ENCODE peak calls at places on chromosomes 16 and 17, in seven cellular contexts. One of them, this sample, is unnamed.

GRCh38 chr16:71311553-71312158 is 22.5 kb upstream of the CMTR2 start:
- DNase-seq in gastrocnemius medialis: no peak
- DNase-seq in spleen: no peak
- DNase-seq in A549: peak
- DNase-seq in breast epithelium: no peak
- DNase-seq in stomach: no peak
- DNase-seq in HCT116: no peak
- DNase-seq in this sample: no peak

GRCh38 chr17:63838586-63839184 is 3.8 kb downstream of the SMARCD2 start:
- DNase-seq in gastrocnemius medialis: peak
- DNase-seq in spleen: peak
- DNase-seq in A549: no peak
- DNase-seq in breast epithelium: peak
- DNase-seq in stomach: peak
- DNase-seq in HCT116: no peak
- DNase-seq in this sample: no peak

GRCh38 chr16:9092963-9093477 is 1.6 kb downstream of the HAPSTR1 start:
- DNase-seq in gastrocnemius medialis: peak
- DNase-seq in spleen: peak
- DNase-seq in A549: peak
- DNase-seq in breast epithelium: no peak
- DNase-seq in stomach: peak
- DNase-seq in HCT116: no peak
- DNase-seq in this sample: no peak

GRCh38 chr16:89918453-89919347 is at the start of gene MC1R:
- DNase-seq in gastrocnemius medialis: no peak
- DNase-seq in spleen: no peak
- DNase-seq in A549: peak
- DNase-seq in breast epithelium: no peak
- DNase-seq in stomach: no peak
- DNase-seq in HCT116: peak
- DNase-seq in this sample: no peak

GRCh38 chr16:74035816-74036215 is 260.8 kb upstream of the PSMD7 start:
- DNase-seq in gastrocnemius medialis: no peak
- DNase-seq in spleen: no peak
- DNase-seq in A549: peak
- DNase-seq in breast epithelium: no peak
- DNase-seq in stomach: no peak
- DNase-seq in HCT116: peak
- DNase-seq in this sample: no peak

GRCh38 chr17:6654816-6655731 is 3.5 kb downstream of the C17orf100 start:
- DNase-seq in gastrocnemius medialis: no peak
- DNase-seq in spleen: peak
- DNase-seq in A549: no peak
- DNase-seq in breast epithelium: no peak
- DNase-seq in stomach: peak
- DNase-seq in HCT116: no peak
- DNase-seq in this sample: no peak

GRCh38 chr16:73215482-73216377 is 167.8 kb upstream of the ZFHX3 start:
- DNase-seq in gastrocnemius medialis: no peak
- DNase-seq in spleen: no peak
- DNase-seq in A549: no peak
- DNase-seq in breast epithelium: no peak
- DNase-seq in stomach: no peak
- DNase-seq in HCT116: no peak
- DNase-seq in this sample: no peak

GRCh38 chr17:20982589-20983358 is 60.0 kb downstream of the USP22 start:
- DNase-seq in gastrocnemius medialis: no peak
- DNase-seq in spleen: no peak
- DNase-seq in A549: no peak
- DNase-seq in breast epithelium: no peak
- DNase-seq in stomach: peak
- DNase-seq in HCT116: no peak
- DNase-seq in this sample: no peak

GRCh38 chr16:4307215-4308037 is 8.4 kb upstream of the GLIS2 start:
- DNase-seq in gastrocnemius medialis: peak
- DNase-seq in spleen: peak
- DNase-seq in A549: peak
- DNase-seq in breast epithelium: peak
- DNase-seq in stomach: peak
- DNase-seq in HCT116: peak
- DNase-seq in this sample: peak

GRCh38 chr17:31318298-31319190 is 2.9 kb downstream of the EVI2A start:
- DNase-seq in gastrocnemius medialis: peak
- DNase-seq in spleen: peak
- DNase-seq in A549: no peak
- DNase-seq in breast epithelium: no peak
- DNase-seq in stomach: peak
- DNase-seq in HCT116: no peak
- DNase-seq in this sample: no peak

GRCh38 chr16:56332464-56333079 is 92.8 kb downstream of the AMFR start:
- DNase-seq in gastrocnemius medialis: peak
- DNase-seq in spleen: no peak
- DNase-seq in A549: peak
- DNase-seq in breast epithelium: peak
- DNase-seq in stomach: peak
- DNase-seq in HCT116: peak
- DNase-seq in this sample: peak

GRCh38 chr17:79777166-79777843 is 643 bp upstream of the CBX2 start:
- DNase-seq in gastrocnemius medialis: no peak
- DNase-seq in spleen: peak
- DNase-seq in A549: peak
- DNase-seq in breast epithelium: no peak
- DNase-seq in stomach: peak
- DNase-seq in HCT116: peak
- DNase-seq in this sample: peak

GRCh38 chr17:66711936-66712335 is 123.0 kb upstream of the CACNG5 start:
- DNase-seq in gastrocnemius medialis: no peak
- DNase-seq in spleen: no peak
- DNase-seq in A549: peak
- DNase-seq in breast epithelium: no peak
- DNase-seq in stomach: peak
- DNase-seq in HCT116: no peak
- DNase-seq in this sample: no peak

GRCh38 chr16:29192329-29193247 is 207.7 kb downstream of the LAT start:
- DNase-seq in gastrocnemius medialis: no peak
- DNase-seq in spleen: peak
- DNase-seq in A549: no peak
- DNase-seq in breast epithelium: peak
- DNase-seq in stomach: no peak
- DNase-seq in HCT116: no peak
- DNase-seq in this sample: no peak

GRCh38 chr16:55561319-55561848 is 5.1 kb upstream of the CAPNS2 start:
- DNase-seq in gastrocnemius medialis: no peak
- DNase-seq in spleen: no peak
- DNase-seq in A549: no peak
- DNase-seq in breast epithelium: no peak
- DNase-seq in stomach: no peak
- DNase-seq in HCT116: no peak
- DNase-seq in this sample: no peak

GRCh38 chr16:3131755-3132377 is 3.0 kb upstream of the ZNF213 start:
- DNase-seq in gastrocnemius medialis: no peak
- DNase-seq in spleen: no peak
- DNase-seq in A549: peak
- DNase-seq in breast epithelium: no peak
- DNase-seq in stomach: peak
- DNase-seq in HCT116: no peak
- DNase-seq in this sample: no peak

GRCh38 chr17:81681672-81682071 is 1.9 kb downstream of the ARL16 start:
- DNase-seq in gastrocnemius medialis: no peak
- DNase-seq in spleen: no peak
- DNase-seq in A549: no peak
- DNase-seq in breast epithelium: no peak
- DNase-seq in stomach: no peak
- DNase-seq in HCT116: no peak
- DNase-seq in this sample: no peak

GRCh38 chr17:28117304-28117703 is 74.8 kb downstream of the NLK start:
- DNase-seq in gastrocnemius medialis: no peak
- DNase-seq in spleen: no peak
- DNase-seq in A549: no peak
- DNase-seq in breast epithelium: no peak
- DNase-seq in stomach: no peak
- DNase-seq in HCT116: no peak
- DNase-seq in this sample: no peak

GRCh38 chr17:78154903-78155811 is 9.0 kb downstream of the C17orf99 start:
- DNase-seq in gastrocnemius medialis: no peak
- DNase-seq in spleen: no peak
- DNase-seq in A549: no peak
- DNase-seq in breast epithelium: no peak
- DNase-seq in stomach: no peak
- DNase-seq in HCT116: no peak
- DNase-seq in this sample: no peak

GRCh38 chr16:10966129-10966528 is 21.8 kb downstream of the CLEC16A start:
- DNase-seq in gastrocnemius medialis: no peak
- DNase-seq in spleen: no peak
- DNase-seq in A549: no peak
- DNase-seq in breast epithelium: no peak
- DNase-seq in stomach: no peak
- DNase-seq in HCT116: no peak
- DNase-seq in this sample: no peak

GRCh38 chr16:8108991-8109509 is 481.3 kb downstream of the TMEM114 start:
- DNase-seq in gastrocnemius medialis: no peak
- DNase-seq in spleen: no peak
- DNase-seq in A549: peak
- DNase-seq in breast epithelium: no peak
- DNase-seq in stomach: no peak
- DNase-seq in HCT116: no peak
- DNase-seq in this sample: no peak

GRCh38 chr17:35740997-35741931 is 9.8 kb downstream of the RASL10B start:
- DNase-seq in gastrocnemius medialis: no peak
- DNase-seq in spleen: no peak
- DNase-seq in A549: no peak
- DNase-seq in breast epithelium: no peak
- DNase-seq in stomach: no peak
- DNase-seq in HCT116: no peak
- DNase-seq in this sample: no peak

GRCh38 chr17:45341389-45342158 is 24.8 kb upstream of the MAP3K14 start:
- DNase-seq in gastrocnemius medialis: peak
- DNase-seq in spleen: peak
- DNase-seq in A549: peak
- DNase-seq in breast epithelium: peak
- DNase-seq in stomach: no peak
- DNase-seq in HCT116: peak
- DNase-seq in this sample: peak

GRCh38 chr16:593406-593805 is 3.5 kb downstream of the RAB40C start:
- DNase-seq in gastrocnemius medialis: peak
- DNase-seq in spleen: no peak
- DNase-seq in A549: no peak
- DNase-seq in breast epithelium: peak
- DNase-seq in stomach: peak
- DNase-seq in HCT116: no peak
- DNase-seq in this sample: no peak
- TF ChIP-seq POLR2A in gastrocnemius medialis: no peak
- TF ChIP-seq POLR2A in spleen: no peak
- TF ChIP-seq POLR2A in A549: no peak
- TF ChIP-seq POLR2A in breast epithelium: no peak
- TF ChIP-seq POLR2A in stomach: no peak
- TF ChIP-seq POLR2A in HCT116: no peak
- TF ChIP-seq POLR2A in this sample: no peak

DNA sequence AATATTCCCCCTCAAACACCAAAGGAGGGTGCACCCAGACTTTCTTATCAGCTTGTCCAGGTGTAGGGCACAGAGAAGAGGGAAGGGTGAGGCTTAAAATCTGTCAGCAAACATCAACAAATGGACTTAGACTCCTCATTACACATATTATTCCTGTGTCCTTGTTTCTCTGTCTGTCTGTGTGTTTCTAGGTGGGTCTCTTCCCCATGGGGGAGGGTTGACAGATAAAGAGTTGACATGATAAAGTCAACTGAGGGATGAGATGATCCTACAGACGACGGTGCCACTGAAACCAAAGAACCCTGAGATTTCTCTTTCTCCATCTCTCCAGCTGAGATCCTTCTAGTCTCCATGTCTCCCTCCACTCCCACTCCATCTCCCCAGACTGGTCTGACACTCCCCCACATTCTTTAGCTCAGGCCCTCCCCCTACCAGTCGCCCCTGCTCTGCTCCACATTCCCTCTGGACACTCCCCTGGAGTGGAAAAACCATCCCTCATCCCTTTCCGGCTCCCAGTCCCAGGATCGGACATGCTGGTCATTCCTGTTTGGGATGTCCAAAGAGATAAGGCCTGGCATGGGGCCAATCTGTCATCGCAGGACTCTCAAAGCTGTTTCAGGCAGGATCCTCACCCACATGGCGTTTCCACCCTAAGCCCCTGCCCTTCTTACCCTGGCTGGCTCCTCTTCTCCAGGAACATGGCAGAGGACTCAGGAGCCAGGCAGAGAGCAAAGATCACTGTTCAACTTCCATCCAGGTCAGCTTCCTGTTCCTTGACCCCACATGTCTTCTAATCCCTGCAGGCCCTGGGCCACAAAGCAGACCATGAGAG is 2.9 kb upstream of the ITGA3 start:
- DNase-seq in gastrocnemius medialis: no peak
- DNase-seq in spleen: peak
- DNase-seq in A549: peak
- DNase-seq in breast epithelium: no peak
- DNase-seq in stomach: peak
- DNase-seq in HCT116: no peak
- DNase-seq in this sample: no peak
- TF ChIP-seq POLR2A in gastrocnemius medialis: no peak
- TF ChIP-seq POLR2A in spleen: no peak
- TF ChIP-seq POLR2A in A549: no peak
- TF ChIP-seq POLR2A in breast epithelium: no peak
- TF ChIP-seq POLR2A in stomach: no peak
- TF ChIP-seq POLR2A in HCT116: no peak
- TF ChIP-seq POLR2A in this sample: no peak

GRCh38 chr16:404971-405486 is 3.3 kb downstream of the DECR2 start:
- DNase-seq in gastrocnemius medialis: no peak
- DNase-seq in spleen: no peak
- DNase-seq in A549: no peak
- DNase-seq in breast epithelium: no peak
- DNase-seq in stomach: no peak
- DNase-seq in HCT116: no peak
- DNase-seq in this sample: no peak
- TF ChIP-seq POLR2A in gastrocnemius medialis: no peak
- TF ChIP-seq POLR2A in spleen: no peak
- TF ChIP-seq POLR2A in A549: no peak
- TF ChIP-seq POLR2A in breast epithelium: no peak
- TF ChIP-seq POLR2A in stomach: no peak
- TF ChIP-seq POLR2A in HCT116: no peak
- TF ChIP-seq POLR2A in this sample: no peak

DNA sequence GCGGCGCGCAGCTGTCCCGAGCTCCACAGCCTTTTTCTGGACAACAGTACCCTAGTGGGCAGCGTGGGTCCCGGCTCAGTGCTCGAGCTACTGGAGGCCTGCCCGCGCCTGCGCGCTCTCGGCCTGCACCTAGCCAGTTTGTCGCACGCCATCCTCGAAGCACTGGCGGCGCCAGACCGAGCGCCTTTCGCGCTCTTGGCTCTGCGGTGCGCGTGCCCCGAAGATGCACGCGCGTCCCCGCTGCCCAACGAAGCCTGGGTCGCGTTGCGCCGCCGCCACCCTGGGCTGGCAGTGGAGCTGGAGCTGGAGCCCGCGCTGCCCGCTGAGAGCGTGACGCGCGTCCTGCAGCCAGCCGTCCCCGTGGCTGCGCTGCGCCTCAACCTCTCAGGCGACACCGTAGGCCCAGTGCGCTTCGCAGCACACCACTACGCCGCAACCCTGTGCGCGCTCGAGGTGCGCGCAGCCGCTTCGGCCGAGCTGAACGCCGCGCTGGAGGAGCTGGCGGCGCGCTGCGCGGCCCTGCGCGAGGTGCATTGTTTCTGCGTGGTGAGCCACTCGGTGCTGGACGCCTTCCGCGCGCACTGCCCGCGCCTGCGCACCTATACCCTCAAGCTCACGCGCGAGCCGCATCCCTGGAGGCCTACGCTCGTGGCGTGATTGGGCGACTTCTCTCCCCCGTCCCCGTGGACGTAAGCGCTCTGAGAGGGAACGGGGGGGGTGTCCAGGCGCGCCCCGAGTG is 1.2 kb upstream of the HSF4 start:
- DNase-seq in gastrocnemius medialis: peak
- DNase-seq in spleen: peak
- DNase-seq in A549: no peak
- DNase-seq in breast epithelium: no peak
- DNase-seq in stomach: no peak
- DNase-seq in HCT116: no peak
- DNase-seq in this sample: no peak
- TF ChIP-seq POLR2A in gastrocnemius medialis: peak
- TF ChIP-seq POLR2A in spleen: no peak
- TF ChIP-seq POLR2A in A549: no peak
- TF ChIP-seq POLR2A in breast epithelium: no peak
- TF ChIP-seq POLR2A in stomach: no peak
- TF ChIP-seq POLR2A in HCT116: no peak
- TF ChIP-seq POLR2A in this sample: no peak

This sample was measured in H54.